ENCODE peak calls at places on chromosome 19, in six cellular contexts. Z is DND-41, U is brain microvascular endothelial cell, S is body of pancreas, Y is adrenal gland, N is WERI-Rb-1. K is an unnamed sample.

GRCh38 chr19:28554321-28555091 is 658.4 kb downstream of the UQCRFS1 start:
- DNase-seq in S (no peak), U (no peak), Z (no peak), N (no peak), Y (no peak), K (no peak)

GRCh38 chr19:8209111-8209964 is at the start of gene CERS4:
- DNase-seq in Y (peak), Z (no peak), N (peak), S (peak), U (peak), K (peak)

GRCh38 chr19:30252214-30252613 is 120.0 kb upstream of the ZNF536 start:
- DNase-seq in Z (no peak), S (no peak), U (no peak), N (no peak), Y (no peak), K (no peak)

GRCh38 chr19:2636142-2636896 is 66.2 kb downstream of the GNG7 start:
- DNase-seq in U (no peak), Z (peak), S (no peak), N (no peak), Y (no peak), K (no peak)

GRCh38 chr19:30371157-30371845 is 883 bp upstream of the ZNF536 start:
- DNase-seq in N (no peak), Z (no peak), Y (no peak), S (no peak), U (no peak), K (no peak)

GRCh38 chr19:4229179-4229931 is at the start of gene EBI3:
- DNase-seq in U (peak), Y (no peak), Z (no peak), N (peak), S (no peak), K (peak)

GRCh38 chr19:43527860-43528622 is 1.0 kb upstream of the ETHE1 start:
- DNase-seq in U (no peak), Z (no peak), Y (peak), N (no peak), S (peak), K (no peak)

GRCh38 chr19:17296976-17297375 is 6.2 kb downstream of the ABHD8 start:
- DNase-seq in S (no peak), U (no peak), Y (no peak), Z (no peak), N (no peak), K (no peak)

GRCh38 chr19:45251452-45252354 is 632 bp downstream of the MARK4 start:
- DNase-seq in Y (no peak), N (peak), S (peak), U (no peak), Z (peak), K (no peak)
- TF ChIP-seq CTCF in Y (no peak), N (no peak), S (no peak), U (peak), Z (no peak), K (no peak)

GRCh38 chr19:10888421-10888866 is 17.1 kb downstream of the CARM1 start:
- DNase-seq in N (peak), U (no peak), S (no peak), Z (no peak), Y (no peak), K (no peak)
- H3K4me3 ChIP-seq in N (peak), U (no peak), S (no peak), Z (no peak), Y (no peak), K (no peak)

GRCh38 chr19:54451997-54452396 is 3.0 kb downstream of the LENG8 start:
- DNase-seq in S (peak), Y (no peak), Z (no peak), N (no peak), U (no peak), K (no peak)

GRCh38 chr19:54451331-54451871 is 2.4 kb downstream of the LENG8 start:
- DNase-seq in S (peak), N (no peak), Z (no peak), Y (no peak), U (peak), K (no peak)

GRCh38 chr19:54448037-54448773 is 794 bp upstream of the LENG8 start:
- DNase-seq in Y (peak), S (peak), N (peak), Z (peak), U (peak), K (peak)

GRCh38 chr19:54448774-54449700 is at the start of gene LENG8:
- DNase-seq in S (peak), Z (peak), Y (peak), N (peak), U (peak), K (peak)

GRCh38 chr19:54449701-54450069 is 686 bp downstream of the LENG8 start:
- DNase-seq in Z (no peak), N (no peak), U (peak), Y (no peak), S (no peak), K (peak)
- TF ChIP-seq CTCF in Z (no peak), N (no peak), U (no peak), Y (no peak), S (no peak), K (no peak)

DNA sequence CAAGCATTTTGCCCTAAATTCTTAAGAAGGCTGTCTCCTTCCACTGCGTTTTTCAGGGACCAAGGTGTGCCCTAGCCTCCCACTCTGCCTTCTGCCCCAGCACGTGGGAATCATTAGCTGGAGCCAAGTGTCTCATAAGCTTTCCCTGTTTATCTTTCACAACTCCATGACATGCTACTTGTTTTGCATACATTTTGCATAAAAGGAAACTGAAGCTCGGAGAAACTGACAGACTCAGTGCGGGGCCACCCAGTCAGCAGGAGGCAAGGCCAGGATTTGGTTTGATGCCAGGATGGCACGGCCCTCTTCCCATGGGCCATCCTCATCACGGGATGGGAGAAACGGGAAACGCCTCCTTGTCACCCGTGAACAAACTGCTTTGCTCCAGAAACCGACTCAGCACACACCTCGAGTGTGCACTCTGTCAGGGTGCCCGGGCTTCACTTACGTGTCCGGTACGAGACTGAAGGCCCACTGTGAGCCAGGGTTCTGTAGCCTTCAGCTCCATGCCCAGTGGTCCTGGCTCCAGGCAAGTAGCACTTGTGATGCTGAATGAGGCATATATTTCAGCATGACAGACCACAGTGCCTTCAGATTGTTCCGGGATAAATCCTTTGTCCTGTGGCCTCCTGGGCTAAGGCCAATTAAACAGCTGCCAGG is 9.6 kb downstream of the CEBPA start:
- DNase-seq in U (no peak), S (no peak), N (peak), Z (no peak), Y (no peak), K (no peak)
- H3K4me3 ChIP-seq in U (no peak), S (no peak), N (no peak), Z (no peak), Y (no peak), K (no peak)

GRCh38 chr19:6663236-6664187 is 6.4 kb downstream of the TNFSF14 start:
- DNase-seq in Z (no peak), U (no peak), N (no peak), Y (no peak), S (no peak), K (no peak)

GRCh38 chr19:6664916-6665315 is 5.0 kb downstream of the TNFSF14 start:
- DNase-seq in Z (no peak), Y (no peak), N (no peak), U (no peak), S (no peak), K (no peak)

GRCh38 chr19:6662692-6663091 is 7.3 kb downstream of the TNFSF14 start:
- DNase-seq in Z (no peak), Y (no peak), S (no peak), N (no peak), U (no peak), K (no peak)

DNA sequence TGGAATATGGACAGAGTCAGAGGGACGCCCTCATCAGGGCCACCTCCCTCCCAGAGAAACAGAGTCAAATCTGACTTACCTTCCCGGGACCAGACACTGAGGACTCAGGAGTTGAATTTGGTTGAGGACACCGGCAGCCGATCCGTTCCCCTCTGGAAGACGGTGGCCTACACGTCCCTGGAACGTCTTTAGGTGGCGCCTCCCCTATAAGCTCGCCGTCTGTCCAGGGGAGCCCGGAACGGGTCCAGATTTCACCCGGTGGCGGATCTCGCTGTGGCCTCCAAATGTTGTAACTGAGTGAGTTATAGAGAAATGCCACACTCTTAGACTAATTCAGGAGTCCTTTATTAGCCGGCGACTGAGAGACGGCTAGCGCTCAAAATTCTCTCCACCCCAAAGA is 9.0 kb downstream of the TNFSF14 start:
- DNase-seq in Y (no peak), U (no peak), Z (no peak), N (peak), S (peak), K (no peak)
- TF ChIP-seq CTCF in Y (no peak), U (no peak), Z (no peak), N (peak), S (no peak), K (no peak)

DNA sequence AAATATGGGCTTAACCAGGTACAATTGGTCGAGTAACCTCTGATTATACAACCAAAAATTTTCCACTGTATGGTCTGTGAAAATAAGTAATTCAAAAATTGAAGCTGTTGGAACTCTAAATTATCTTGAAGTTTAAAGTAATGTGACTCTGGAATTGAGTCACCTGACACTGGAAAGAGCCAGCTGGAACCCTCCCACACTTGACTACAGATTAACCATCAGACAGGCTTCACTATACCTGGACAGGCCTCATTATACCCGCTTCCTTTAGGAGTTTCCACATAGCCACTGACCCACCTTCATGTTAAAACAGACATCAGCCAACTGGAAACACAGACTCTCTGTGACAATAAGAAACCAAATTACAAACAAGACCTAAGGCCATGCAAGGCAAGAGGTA is 1.3 kb downstream of the ZNF433 start:
- DNase-seq in S (peak), Y (no peak), Z (no peak), U (no peak), N (no peak), K (no peak)
- H3K4me3 ChIP-seq in S (no peak), Y (peak), Z (no peak), U (no peak), N (peak), K (peak)

GRCh38 chr19:35748106-35749020 is at the start of gene LIN37:
- DNase-seq in N (peak), Y (peak), U (peak), S (peak), Z (peak), K (peak)
- TF ChIP-seq CTCF in N (no peak), Y (peak), U (peak), S (peak), Z (no peak), K (no peak)

GRCh38 chr19:1410136-1410786 is 2.9 kb downstream of the DAZAP1 start:
- DNase-seq in Y (peak), Z (no peak), N (no peak), U (peak), S (peak), K (peak)
- H3K4me3 ChIP-seq in Y (peak), Z (no peak), N (no peak), U (peak), S (no peak), K (peak)